ENCODE peak calls at places on chromosomes 7 and 10, in eight cellular contexts. O is NB4, T is coronary artery, L is cardiac fibroblast, S is AG04449, Q is pancreas, W is hepatocyte, B is K562. A is an unnamed sample.

GRCh38 chr7:144725070-144725469 is 110.8 kb downstream of the TPK1 start:
- DNase-seq in O (no peak), T (no peak), L (no peak), S (no peak), Q (no peak), W (no peak), B (no peak), A (no peak)

GRCh38 chr7:146713907-146714306 is 597.3 kb downstream of the CNTNAP2 start:
- DNase-seq in O (no peak), T (no peak), L (no peak), S (no peak), Q (no peak), W (no peak), B (no peak), A (no peak)

GRCh38 chr10:49615213-49615612 is 1.4 kb downstream of the CHAT start:
- DNase-seq in O (no peak), T (peak), L (no peak), S (no peak), Q (no peak), W (no peak), B (no peak), A (no peak)

GRCh38 chr10:114876602-114877300 is 55.2 kb downstream of the FHIP2A start:
- DNase-seq in O (peak), T (no peak), L (peak), S (no peak), Q (peak), W (peak), B (peak), A (peak)

GRCh38 chr7:99000196-99000903 is 122.0 kb downstream of the TRRAP start:
- DNase-seq in O (no peak), T (no peak), L (no peak), S (no peak), Q (no peak), W (no peak), B (no peak), A (no peak)

GRCh38 chr10:28883741-28884443 is 206.6 kb downstream of the BAMBI start:
- DNase-seq in O (no peak), T (no peak), L (peak), S (no peak), Q (no peak), W (no peak), B (no peak), A (no peak)

GRCh38 chr7:47371733-47372368 is 210.1 kb downstream of the TNS3 start:
- DNase-seq in O (no peak), T (no peak), L (peak), S (no peak), Q (peak), W (peak), B (peak), A (no peak)

GRCh38 chr7:85023066-85023687 is 163.7 kb downstream of the SEMA3D start:
- DNase-seq in O (peak), T (no peak), L (peak), S (no peak), Q (no peak), W (peak), B (peak), A (peak)

GRCh38 chr10:31587691-31588090 is 268.7 kb downstream of the ZEB1 start:
- DNase-seq in O (no peak), T (peak), L (no peak), S (no peak), Q (no peak), W (no peak), B (no peak), A (no peak)

GRCh38 chr10:11757452-11757819 is 15.3 kb downstream of the ECHDC3 start:
- DNase-seq in O (no peak), T (no peak), L (peak), S (peak), Q (peak), W (peak), B (peak), A (no peak)

GRCh38 chr10:87942884-87943527 is 79.6 kb downstream of the PTEN start:
- DNase-seq in O (no peak), T (no peak), L (no peak), S (no peak), Q (no peak), W (no peak), B (no peak), A (no peak)

GRCh38 chr7:89334785-89335184 is 539.2 kb upstream of the TEX47 start:
- DNase-seq in O (peak), T (no peak), L (no peak), S (no peak), Q (no peak), W (no peak), B (no peak), A (no peak)

DNA sequence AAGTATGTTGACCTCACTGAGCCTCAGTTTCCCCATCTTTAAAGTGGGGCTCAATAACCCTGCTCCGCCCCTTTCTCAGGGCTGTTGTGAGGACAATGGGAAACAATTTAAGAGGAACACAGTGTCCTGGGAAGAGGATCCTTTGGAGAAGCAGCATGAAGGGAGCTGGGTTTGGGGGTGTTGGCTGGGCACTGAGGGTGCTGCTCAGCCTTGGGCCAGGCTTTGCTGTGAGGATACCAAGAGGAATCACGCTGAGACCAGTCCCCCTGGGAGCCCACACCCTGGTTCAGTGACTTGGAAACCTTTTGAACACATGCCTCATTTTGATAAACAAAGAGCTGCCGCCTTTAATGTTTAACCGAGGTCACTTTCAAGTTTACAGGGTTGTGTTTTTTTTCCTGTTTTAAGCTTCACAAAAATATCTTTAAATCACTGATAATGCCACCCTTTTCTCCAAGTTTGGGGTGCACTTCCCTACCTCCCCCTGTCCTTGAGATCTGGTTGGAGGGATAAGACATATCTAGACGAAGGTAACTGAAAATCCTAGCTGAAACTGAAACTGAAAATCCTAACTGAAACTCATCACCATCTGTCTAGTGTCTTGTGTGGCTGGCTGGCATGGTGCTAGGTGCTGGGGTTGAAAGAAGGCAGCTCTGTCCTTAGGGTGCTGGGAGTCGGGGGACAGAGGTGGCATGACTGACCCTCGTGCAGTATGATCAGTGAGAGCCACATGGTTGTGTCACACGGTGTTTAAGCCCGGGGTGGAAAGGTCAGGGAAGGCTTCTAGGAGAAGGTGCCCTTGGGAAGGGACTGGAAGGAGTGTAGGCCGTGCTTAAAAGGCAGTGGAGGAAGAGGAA is 27.7 kb downstream of the ZNF775 start:
- DNase-seq in O (peak), T (no peak), L (no peak), S (no peak), Q (no peak), W (peak), B (peak), A (peak)
- H3K4me3 ChIP-seq in O (peak), T (peak), L (no peak), S (peak), Q (no peak), W (no peak), B (peak), A (peak)

GRCh38 chr7:23438171-23438570 is 32.1 kb downstream of the IGF2BP3 start:
- DNase-seq in O (no peak), T (no peak), L (no peak), S (no peak), Q (no peak), W (no peak), B (no peak), A (no peak)
- H3K4me3 ChIP-seq in O (no peak), T (no peak), L (no peak), S (no peak), Q (no peak), W (no peak), B (no peak), A (no peak)

DNA sequence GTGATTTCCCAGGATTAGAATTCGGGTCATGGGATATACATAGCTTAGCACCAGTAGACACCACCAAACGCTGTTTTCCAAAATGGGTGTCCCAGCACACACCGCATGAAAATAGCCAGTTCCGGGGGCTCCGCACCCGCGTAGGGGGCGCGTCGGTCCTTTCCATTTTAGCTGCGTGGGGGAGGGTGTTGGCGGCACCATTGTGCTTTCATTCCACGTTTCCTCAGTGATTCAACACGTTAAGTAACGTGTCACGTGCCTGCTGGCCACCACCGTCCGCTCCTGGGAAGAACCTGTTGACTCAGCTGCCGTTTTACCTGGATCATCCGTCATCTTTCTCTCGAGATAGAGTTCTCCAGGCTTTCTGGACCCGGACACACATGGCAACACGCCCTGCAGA is 25.6 kb upstream of the ADGRA1 start:
- DNase-seq in O (no peak), T (no peak), L (no peak), S (no peak), Q (no peak), W (no peak), B (no peak), A (no peak)
- H3K4me3 ChIP-seq in O (no peak), T (no peak), L (no peak), S (no peak), Q (no peak), W (no peak), B (no peak), A (no peak)

GRCh38 chr10:6726924-6727323 is 146.8 kb upstream of the PRKCQ start:
- DNase-seq in O (no peak), T (no peak), L (no peak), S (no peak), Q (no peak), W (no peak), B (no peak), A (no peak)

GRCh38 chr10:6716521-6716920 is 136.4 kb upstream of the PRKCQ start:
- DNase-seq in O (no peak), T (no peak), L (no peak), S (no peak), Q (no peak), W (no peak), B (no peak), A (no peak)

GRCh38 chr10:6722616-6723004 is 142.5 kb upstream of the PRKCQ start:
- DNase-seq in O (no peak), T (no peak), L (peak), S (no peak), Q (no peak), W (no peak), B (no peak), A (no peak)

GRCh38 chr10:6721964-6722615 is 142.0 kb upstream of the PRKCQ start:
- DNase-seq in O (no peak), T (no peak), L (peak), S (peak), Q (no peak), W (no peak), B (no peak), A (no peak)

DNA sequence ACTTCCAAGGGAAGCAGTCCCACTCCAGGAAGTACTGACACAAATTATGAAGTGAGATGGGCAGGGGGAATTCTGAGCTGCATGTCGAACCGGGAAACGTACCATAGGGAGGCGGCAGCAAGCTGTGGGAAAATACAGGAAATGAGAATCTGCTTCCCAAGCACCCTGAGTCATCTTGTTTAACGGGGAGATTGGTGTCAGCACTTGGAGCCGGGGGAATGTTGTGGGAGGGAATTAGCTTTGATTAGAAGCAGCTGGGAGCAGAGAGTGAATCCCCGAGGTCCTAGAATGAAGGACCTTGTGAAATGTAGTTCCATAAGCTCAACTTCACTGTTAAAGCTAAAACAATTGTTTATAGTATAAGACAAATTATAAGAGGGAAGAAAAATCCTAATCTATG is 141.4 kb upstream of the PRKCQ start:
- DNase-seq in O (no peak), T (no peak), L (peak), S (peak), Q (peak), W (peak), B (no peak), A (no peak)
- H3K4me3 ChIP-seq in O (no peak), T (peak), L (no peak), S (peak), Q (no peak), W (no peak), B (no peak), A (no peak)

DNA sequence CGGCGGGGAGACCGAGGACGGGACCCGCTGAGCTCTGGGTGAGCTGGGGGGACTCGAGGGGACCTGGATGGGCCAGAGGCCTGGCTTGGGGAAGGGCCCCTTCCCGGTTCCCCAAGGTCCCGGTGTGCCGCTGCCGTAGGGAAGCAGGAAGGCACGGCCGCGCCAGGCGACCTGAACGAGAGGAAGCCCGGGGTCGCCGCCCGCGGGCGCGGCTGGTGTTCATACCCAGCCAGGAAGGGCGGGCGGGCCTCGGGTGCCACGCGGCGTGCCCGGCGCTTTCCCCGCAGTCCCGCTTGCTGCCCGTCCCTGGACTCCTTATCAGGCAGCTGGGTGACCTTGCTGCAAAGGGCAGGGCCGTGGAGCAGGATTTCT is 38.0 kb downstream of the ZNF777 start:
- DNase-seq in O (no peak), T (no peak), L (no peak), S (no peak), Q (peak), W (no peak), B (no peak), A (no peak)
- H3K4me3 ChIP-seq in O (no peak), T (peak), L (peak), S (peak), Q (peak), W (peak), B (no peak), A (no peak)

GRCh38 chr10:100828744-100829102 is 83.3 kb downstream of the PAX2 start:
- DNase-seq in O (peak), T (no peak), L (no peak), S (no peak), Q (no peak), W (peak), B (peak), A (no peak)
- H3K4me3 ChIP-seq in O (no peak), T (peak), L (no peak), S (no peak), Q (no peak), W (no peak), B (no peak), A (peak)

GRCh38 chr7:116673504-116673865 is 1.5 kb downstream of the MET start:
- DNase-seq in O (no peak), T (no peak), L (no peak), S (no peak), Q (no peak), W (no peak), B (no peak), A (no peak)
- H3K4me3 ChIP-seq in O (no peak), T (peak), L (peak), S (peak), Q (no peak), W (no peak), B (no peak), A (no peak)

GRCh38 chr7:16420329-16420648 is 1.0 kb downstream of the CRPPA start:
- DNase-seq in O (no peak), T (no peak), L (no peak), S (no peak), Q (no peak), W (no peak), B (no peak), A (no peak)
- H3K4me3 ChIP-seq in O (peak), T (peak), L (peak), S (peak), Q (peak), W (peak), B (peak), A (no peak)

DNA sequence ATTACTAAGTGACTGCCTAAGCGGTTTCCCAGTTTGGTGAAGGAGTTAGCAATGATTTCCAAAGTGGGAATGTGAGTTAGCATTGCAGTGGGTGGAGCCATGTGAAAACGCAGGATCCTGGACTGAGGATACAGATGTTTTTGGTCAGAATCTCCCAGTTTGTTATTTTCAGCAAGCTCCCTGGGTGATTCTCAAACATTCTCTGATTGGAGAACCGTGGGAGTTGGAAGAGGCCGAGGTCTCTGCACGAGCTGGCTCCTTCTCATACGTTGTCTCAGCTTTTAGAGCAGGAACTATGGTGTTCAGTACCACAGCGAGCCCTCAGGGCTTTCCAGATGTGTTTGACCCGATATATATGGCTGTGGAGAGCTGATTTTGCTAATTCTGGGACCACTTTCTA is 396.6 kb upstream of the NPVF start:
- DNase-seq in O (no peak), T (no peak), L (no peak), S (no peak), Q (no peak), W (peak), B (no peak), A (no peak)
- H3K4me3 ChIP-seq in O (no peak), T (no peak), L (no peak), S (no peak), Q (no peak), W (no peak), B (no peak), A (no peak)

GRCh38 chr10:101311440-101312067 is 42.4 kb upstream of the BTRC start:
- DNase-seq in O (no peak), T (no peak), L (no peak), S (no peak), Q (no peak), W (peak), B (no peak), A (no peak)
- H3K4me3 ChIP-seq in O (no peak), T (peak), L (no peak), S (no peak), Q (peak), W (no peak), B (no peak), A (no peak)